ENCODE peak calls at places on chromosomes 12 and 14, in seven cellular contexts. E is lung microvascular endothelial cell; I is thoracic aorta; R is hippocampal formation; O is hypothalamus; B is activated CD4-positive, CD25-positive, alpha-beta regulatory T cell treated with anti-CD3 and anti-CD28 coated beads, Interleukin-2, amount 50 U/mL, for 16 hours; N is NCI-H187 treated with DMSO at 0.1 percent for 48 hours. J is an unnamed sample.
A peak's percentile ranks its signal among the peaks of the same experiment; 100 is the strongest.

GRCh38 chr14:98370352-98370751 is 901.6 kb downstream of the BCL11B start:
- DNase-seq in B (no peak), R (no peak), E (no peak), I (no peak), N (no peak), O (no peak), J (no peak)

GRCh38 chr12:8644345-8645248 is 18.0 kb downstream of the MFAP5 start:
- DNase-seq in I (no peak), R (no peak), O (no peak), B (peak; percentile 13), E (no peak), N (no peak), J (no peak)

GRCh38 chr14:101505216-101505970 is 55.9 kb upstream of the DIO3 start:
- DNase-seq in N (no peak), B (no peak), R (no peak), E (no peak), O (no peak), I (no peak), J (peak; percentile 46)

GRCh38 chr12:130155416-130156073 is 6.7 kb upstream of the FZD10 start:
- DNase-seq in B (no peak), N (no peak), R (no peak), E (no peak), I (no peak), O (no peak), J (no peak)

GRCh38 chr12:95653761-95654546 is 102.7 kb upstream of the USP44 start:
- DNase-seq in R (no peak), B (no peak), O (no peak), I (no peak), N (no peak), E (peak; percentile 36), J (no peak)

GRCh38 chr14:63492391-63492790 is 50.8 kb downstream of the PPP2R5E start:
- DNase-seq in B (no peak), O (no peak), R (no peak), N (no peak), E (peak; percentile 25), I (no peak), J (no peak)

GRCh38 chr14:91957876-91958313 is 10.4 kb upstream of the FBLN5 start:
- DNase-seq in O (no peak), I (no peak), E (no peak), R (no peak), N (no peak), B (no peak), J (no peak)

GRCh38 chr14:103828315-103828967 is 18.9 kb downstream of the PPP1R13B start:
- DNase-seq in R (no peak), E (peak; percentile 47), O (no peak), N (no peak), B (no peak), I (no peak), J (peak; percentile 66)

GRCh38 chr14:62455446-62455845 is 589.8 kb downstream of the KCNH5 start:
- DNase-seq in N (no peak), O (no peak), I (no peak), E (no peak), B (no peak), R (no peak), J (no peak)

GRCh38 chr14:56650977-56651376 is 71.4 kb downstream of the TMEM260 start:
- DNase-seq in B (no peak), N (no peak), E (no peak), I (no peak), R (no peak), O (no peak), J (no peak)

GRCh38 chr14:31142455-31143087 is 65.0 kb downstream of the HECTD1 start:
- DNase-seq in I (no peak), N (no peak), R (no peak), E (no peak), O (no peak), B (no peak), J (no peak)

GRCh38 chr14:61559641-61560201 is 135.6 kb upstream of the HIF1A start:
- DNase-seq in N (no peak), E (no peak), R (no peak), O (no peak), I (no peak), B (no peak), J (no peak)

GRCh38 chr14:90406384-90406798 is 9.6 kb downstream of the CALM1 start:
- DNase-seq in B (no peak), I (no peak), R (peak; percentile 31), N (no peak), O (no peak), E (no peak), J (no peak)

GRCh38 chr12:68263366-68263765 is 10.0 kb upstream of the IL22 start:
- DNase-seq in O (no peak), I (no peak), B (no peak), N (no peak), E (no peak), R (no peak), J (no peak)

GRCh38 chr12:67220065-67220464 is 49.1 kb upstream of the CAND1 start:
- DNase-seq in B (no peak), N (no peak), R (no peak), I (no peak), E (no peak), O (no peak), J (no peak)

GRCh38 chr14:74299061-74299545 is 3.6 kb downstream of the ABCD4 start:
- DNase-seq in R (no peak), O (no peak), I (no peak), N (no peak), B (no peak), E (peak; percentile 80), J (no peak)

GRCh38 chr12:129049917-129050316 is 196.6 kb downstream of the GLT1D1 start:
- DNase-seq in R (no peak), E (no peak), O (no peak), B (no peak), I (no peak), N (no peak), J (no peak)

GRCh38 chr12:121524196-121524930 is 56.5 kb downstream of the KDM2B start:
- DNase-seq in I (no peak), O (no peak), E (no peak), N (peak; percentile 66), R (peak; percentile 45), B (no peak), J (no peak)

GRCh38 chr14:102304611-102305506 is at the start of gene MOK:
- DNase-seq in N (peak; percentile 81), R (peak; percentile 87), E (peak; percentile 98), I (peak; percentile 86), B (peak; percentile 92), O (peak; percentile 92), J (peak; percentile 83)

GRCh38 chr12:92462049-92462448 is 240.7 kb upstream of the PLEKHG7 start:
- DNase-seq in E (no peak), N (no peak), R (no peak), B (no peak), O (no peak), I (no peak), J (no peak)

GRCh38 chr12:130382818-130383217 is 45.1 kb downstream of the PIWIL1 start:
- DNase-seq in E (no peak), R (no peak), B (no peak), O (no peak), N (no peak), I (no peak), J (no peak)

GRCh38 chr12:113203852-113204760 is 17.2 kb upstream of the TPCN1 start:
- DNase-seq in B (no peak), N (no peak), I (no peak), R (no peak), O (no peak), E (no peak), J (no peak)

GRCh38 chr12:91001306-91001705 is 3.5 kb downstream of the EPYC start:
- DNase-seq in O (no peak), B (no peak), R (no peak), E (no peak), N (no peak), I (no peak), J (no peak)

GRCh38 chr14:70670992-70671651 is 29.4 kb downstream of the TTC9 start:
- DNase-seq in B (no peak), N (no peak), E (no peak), R (peak; percentile 6), O (no peak), I (no peak), J (no peak)

GRCh38 chr14:105883066-105884005 is 357.0 kb downstream of the TMEM121 start:
- DNase-seq in I (no peak), E (no peak), N (no peak), R (no peak), B (no peak), O (no peak), J (no peak)

GRCh38 chr12:92108651-92109050 is 37.0 kb downstream of the BTG1 start:
- DNase-seq in I (no peak), B (no peak), E (no peak), N (no peak), O (no peak), R (no peak), J (no peak)

GRCh38 chr14:96253140-96253539 is 2.9 kb upstream of the BDKRB1 start:
- DNase-seq in N (no peak), I (no peak), R (no peak), B (no peak), O (no peak), E (no peak), J (no peak)

GRCh38 chr14:67170706-67171105 is 18.5 kb upstream of the GARIN2 start:
- DNase-seq in B (no peak), N (no peak), R (no peak), I (no peak), E (no peak), O (no peak), J (no peak)

J was measured in ascending aorta.